ENCODE peak calls at places on chromosomes 1 and 21, in five cellular contexts. One of them, this sample, is unnamed.

GRCh38 chr1:22252902-22253790 is 110.2 kb upstream of the WNT4 start:
- DNase-seq in astrocyte of the spinal cord: no peak
- DNase-seq in GM06990: no peak
- DNase-seq in AG04450: no peak
- DNase-seq in choroid plexus epithelial cell: no peak
- DNase-seq in this sample: no peak

GRCh38 chr1:7046891-7047290 is 261.6 kb downstream of the CAMTA1 start:
- DNase-seq in astrocyte of the spinal cord: no peak
- DNase-seq in choroid plexus epithelial cell: peak; percentile 2
- DNase-seq in GM06990: no peak
- DNase-seq in AG04450: no peak
- DNase-seq in this sample: no peak

GRCh38 chr1:100868364-100868995 is 26.2 kb downstream of the EXTL2 start:
- DNase-seq in AG04450: no peak
- DNase-seq in astrocyte of the spinal cord: peak; percentile 72
- DNase-seq in GM06990: no peak
- DNase-seq in choroid plexus epithelial cell: peak; percentile 80
- DNase-seq in this sample: no peak

GRCh38 chr1:183544598-183545297 is 45.5 kb downstream of the NCF2 start:
- DNase-seq in choroid plexus epithelial cell: no peak
- DNase-seq in GM06990: no peak
- DNase-seq in AG04450: no peak
- DNase-seq in astrocyte of the spinal cord: no peak
- DNase-seq in this sample: peak; percentile 56

GRCh38 chr21:26169061-26169610 is 1.4 kb downstream of the APP start:
- DNase-seq in astrocyte of the spinal cord: peak; percentile 79
- DNase-seq in AG04450: no peak
- DNase-seq in choroid plexus epithelial cell: peak; percentile 88
- DNase-seq in GM06990: no peak
- DNase-seq in this sample: no peak

GRCh38 chr1:231058416-231059109 is 18.5 kb upstream of the FAM89A start:
- DNase-seq in AG04450: no peak
- DNase-seq in astrocyte of the spinal cord: no peak
- DNase-seq in choroid plexus epithelial cell: no peak
- DNase-seq in GM06990: no peak
- DNase-seq in this sample: peak; percentile 54

GRCh38 chr21:44550807-44551206 is 498 bp downstream of the KRTAP10-2 start:
- DNase-seq in choroid plexus epithelial cell: no peak
- DNase-seq in astrocyte of the spinal cord: no peak
- DNase-seq in AG04450: no peak
- DNase-seq in GM06990: no peak
- DNase-seq in this sample: no peak

GRCh38 chr1:233668146-233668724 is 54.3 kb downstream of the KCNK1 start:
- DNase-seq in astrocyte of the spinal cord: no peak
- DNase-seq in AG04450: no peak
- DNase-seq in GM06990: no peak
- DNase-seq in choroid plexus epithelial cell: no peak
- DNase-seq in this sample: no peak

GRCh38 chr21:46391773-46392172 is 66.9 kb upstream of the DIP2A start:
- DNase-seq in AG04450: no peak
- DNase-seq in GM06990: no peak
- DNase-seq in astrocyte of the spinal cord: no peak
- DNase-seq in choroid plexus epithelial cell: no peak
- DNase-seq in this sample: no peak

GRCh38 chr1:189620471-189620870 is 857.2 kb downstream of the BRINP3 start:
- DNase-seq in AG04450: no peak
- DNase-seq in choroid plexus epithelial cell: no peak
- DNase-seq in GM06990: no peak
- DNase-seq in astrocyte of the spinal cord: no peak
- DNase-seq in this sample: no peak

GRCh38 chr1:29410476-29410875 is 174.2 kb downstream of the PTPRU start:
- DNase-seq in AG04450: no peak
- DNase-seq in GM06990: no peak
- DNase-seq in choroid plexus epithelial cell: no peak
- DNase-seq in astrocyte of the spinal cord: no peak
- DNase-seq in this sample: no peak

GRCh38 chr1:996851-997727 is 2.8 kb downstream of the HES4 start:
- DNase-seq in choroid plexus epithelial cell: no peak
- DNase-seq in AG04450: no peak
- DNase-seq in astrocyte of the spinal cord: no peak
- DNase-seq in GM06990: no peak
- DNase-seq in this sample: no peak

GRCh38 chr1:228020686-228021525 is 14.1 kb downstream of the WNT3A start:
- DNase-seq in astrocyte of the spinal cord: no peak
- DNase-seq in GM06990: no peak
- DNase-seq in AG04450: no peak
- DNase-seq in choroid plexus epithelial cell: no peak
- DNase-seq in this sample: no peak

GRCh38 chr1:54401799-54402198 is 4.4 kb downstream of the SSBP3 start:
- DNase-seq in astrocyte of the spinal cord: no peak
- DNase-seq in AG04450: no peak
- DNase-seq in choroid plexus epithelial cell: no peak
- DNase-seq in GM06990: no peak
- DNase-seq in this sample: no peak

GRCh38 chr1:218350909-218351616 is 5.9 kb downstream of the TGFB2 start:
- DNase-seq in choroid plexus epithelial cell: peak; percentile 90
- DNase-seq in GM06990: no peak
- DNase-seq in astrocyte of the spinal cord: peak; percentile 76
- DNase-seq in AG04450: peak; percentile 64
- DNase-seq in this sample: no peak

GRCh38 chr1:25875154-25875855 is at the start of gene PAQR7:
- DNase-seq in astrocyte of the spinal cord: peak; percentile 75
- DNase-seq in choroid plexus epithelial cell: peak; percentile 62
- DNase-seq in GM06990: peak; percentile 82
- DNase-seq in AG04450: no peak
- DNase-seq in this sample: no peak
- TF ChIP-seq CTCF in astrocyte of the spinal cord: peak; percentile 27
- TF ChIP-seq CTCF in choroid plexus epithelial cell: no peak
- TF ChIP-seq CTCF in GM06990: peak; percentile 37
- TF ChIP-seq CTCF in AG04450: peak; percentile 22
- TF ChIP-seq CTCF in this sample: peak; percentile 17

GRCh38 chr1:79259390-79260336 is 253.1 kb upstream of the ADGRL4 start:
- DNase-seq in choroid plexus epithelial cell: peak; percentile 72
- DNase-seq in GM06990: peak; percentile 9
- DNase-seq in AG04450: peak; percentile 7
- DNase-seq in astrocyte of the spinal cord: peak; percentile 47
- DNase-seq in this sample: peak; percentile 15

GRCh38 chr1:79264285-79264684 is 257.8 kb upstream of the ADGRL4 start:
- DNase-seq in astrocyte of the spinal cord: no peak
- DNase-seq in choroid plexus epithelial cell: no peak
- DNase-seq in GM06990: no peak
- DNase-seq in AG04450: no peak
- DNase-seq in this sample: no peak

GRCh38 chr1:79262745-79263258 is 256.3 kb upstream of the ADGRL4 start:
- DNase-seq in AG04450: no peak
- DNase-seq in choroid plexus epithelial cell: peak; percentile 28
- DNase-seq in astrocyte of the spinal cord: peak; percentile 6
- DNase-seq in GM06990: no peak
- DNase-seq in this sample: no peak

GRCh38 chr1:79264975-79265818 is 258.7 kb upstream of the ADGRL4 start:
- DNase-seq in GM06990: no peak
- DNase-seq in choroid plexus epithelial cell: no peak
- DNase-seq in AG04450: no peak
- DNase-seq in astrocyte of the spinal cord: no peak
- DNase-seq in this sample: no peak
- H3K4me3 ChIP-seq in GM06990: no peak overlapping the region
- H3K4me3 ChIP-seq in choroid plexus epithelial cell: no peak overlapping the region
- H3K4me3 ChIP-seq in AG04450: no peak overlapping the region
- H3K4me3 ChIP-seq in astrocyte of the spinal cord: no peak overlapping the region
- H3K4me3 ChIP-seq in this sample: no peak overlapping the region

DNA sequence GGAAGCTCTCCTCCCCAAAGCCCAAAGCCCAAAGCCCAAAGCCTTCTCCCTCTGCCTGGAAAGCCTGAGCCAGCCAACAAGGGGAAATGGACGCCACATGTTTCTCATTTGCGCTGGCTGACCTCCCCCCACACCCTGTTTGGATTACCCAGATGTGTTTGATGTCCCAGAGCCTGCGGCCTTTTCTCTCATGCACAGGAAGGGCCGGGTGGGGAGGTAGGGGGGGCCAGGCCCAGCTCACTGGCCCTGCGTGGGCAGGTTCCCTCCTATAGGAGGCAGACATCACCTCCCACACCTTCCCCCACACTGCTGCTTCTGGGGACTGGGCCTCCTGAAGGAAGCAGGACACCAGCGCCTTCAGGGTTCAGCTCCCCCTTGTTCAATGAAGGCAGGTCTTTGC is 116.3 kb downstream of the NAV1 start:
- DNase-seq in choroid plexus epithelial cell: peak; percentile 50
- DNase-seq in astrocyte of the spinal cord: peak; percentile 84
- DNase-seq in AG04450: no peak
- DNase-seq in GM06990: no peak
- DNase-seq in this sample: no peak
- TF ChIP-seq CTCF in choroid plexus epithelial cell: peak; percentile 31
- TF ChIP-seq CTCF in astrocyte of the spinal cord: peak; percentile 45
- TF ChIP-seq CTCF in AG04450: peak; percentile 32
- TF ChIP-seq CTCF in GM06990: no peak
- TF ChIP-seq CTCF in this sample: no peak

GRCh38 chr1:41018039-41018438 is 3.5 kb downstream of the SLFNL1 start:
- DNase-seq in AG04450: no peak
- DNase-seq in choroid plexus epithelial cell: no peak
- DNase-seq in astrocyte of the spinal cord: no peak
- DNase-seq in GM06990: no peak
- DNase-seq in this sample: no peak
- H3K4me3 ChIP-seq in AG04450: no peak overlapping the region
- H3K4me3 ChIP-seq in choroid plexus epithelial cell: no peak overlapping the region
- H3K4me3 ChIP-seq in astrocyte of the spinal cord: no peak overlapping the region
- H3K4me3 ChIP-seq in GM06990: no peak overlapping the region
- H3K4me3 ChIP-seq in this sample: no peak overlapping the region

GRCh38 chr1:101967871-101968270 is 28.9 kb downstream of the OLFM3 start:
- DNase-seq in AG04450: no peak
- DNase-seq in choroid plexus epithelial cell: no peak
- DNase-seq in GM06990: no peak
- DNase-seq in astrocyte of the spinal cord: no peak
- DNase-seq in this sample: no peak

GRCh38 chr1:101976161-101976560 is 20.6 kb downstream of the OLFM3 start:
- DNase-seq in choroid plexus epithelial cell: no peak
- DNase-seq in astrocyte of the spinal cord: no peak
- DNase-seq in AG04450: no peak
- DNase-seq in GM06990: no peak
- DNase-seq in this sample: no peak

GRCh38 chr1:101975371-101975770 is 21.4 kb downstream of the OLFM3 start:
- DNase-seq in astrocyte of the spinal cord: no peak
- DNase-seq in choroid plexus epithelial cell: no peak
- DNase-seq in GM06990: no peak
- DNase-seq in AG04450: no peak
- DNase-seq in this sample: no peak

GRCh38 chr1:101974599-101975225 is 22.0 kb downstream of the OLFM3 start:
- DNase-seq in astrocyte of the spinal cord: no peak
- DNase-seq in AG04450: no peak
- DNase-seq in choroid plexus epithelial cell: no peak
- DNase-seq in GM06990: no peak
- DNase-seq in this sample: no peak

DNA sequence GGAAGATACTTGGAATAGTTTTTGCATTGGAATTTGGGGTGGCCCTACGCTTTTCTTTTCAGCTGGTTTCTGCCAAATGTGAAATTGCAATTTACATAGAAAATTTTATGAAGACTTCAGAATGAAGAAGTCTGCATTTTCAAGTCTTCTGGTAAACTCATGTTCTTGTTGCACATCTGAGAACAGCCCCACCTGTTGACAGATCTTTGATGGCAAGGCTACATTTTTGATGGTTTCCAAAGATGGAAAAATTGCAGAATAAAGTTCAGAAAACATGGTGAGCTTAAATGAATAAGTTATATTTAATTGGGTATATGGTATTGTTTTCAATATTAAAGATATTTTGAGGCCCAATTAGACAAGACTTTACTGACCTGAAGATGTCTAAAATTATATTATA is 25.4 kb downstream of the OLFM3 start:
- DNase-seq in choroid plexus epithelial cell: peak; percentile 31
- DNase-seq in AG04450: no peak
- DNase-seq in astrocyte of the spinal cord: no peak
- DNase-seq in GM06990: no peak
- DNase-seq in this sample: no peak
- TF ChIP-seq CTCF in choroid plexus epithelial cell: peak; percentile 37
- TF ChIP-seq CTCF in AG04450: no peak
- TF ChIP-seq CTCF in astrocyte of the spinal cord: no peak
- TF ChIP-seq CTCF in GM06990: peak; percentile 49
- TF ChIP-seq CTCF in this sample: peak; percentile 16

DNA sequence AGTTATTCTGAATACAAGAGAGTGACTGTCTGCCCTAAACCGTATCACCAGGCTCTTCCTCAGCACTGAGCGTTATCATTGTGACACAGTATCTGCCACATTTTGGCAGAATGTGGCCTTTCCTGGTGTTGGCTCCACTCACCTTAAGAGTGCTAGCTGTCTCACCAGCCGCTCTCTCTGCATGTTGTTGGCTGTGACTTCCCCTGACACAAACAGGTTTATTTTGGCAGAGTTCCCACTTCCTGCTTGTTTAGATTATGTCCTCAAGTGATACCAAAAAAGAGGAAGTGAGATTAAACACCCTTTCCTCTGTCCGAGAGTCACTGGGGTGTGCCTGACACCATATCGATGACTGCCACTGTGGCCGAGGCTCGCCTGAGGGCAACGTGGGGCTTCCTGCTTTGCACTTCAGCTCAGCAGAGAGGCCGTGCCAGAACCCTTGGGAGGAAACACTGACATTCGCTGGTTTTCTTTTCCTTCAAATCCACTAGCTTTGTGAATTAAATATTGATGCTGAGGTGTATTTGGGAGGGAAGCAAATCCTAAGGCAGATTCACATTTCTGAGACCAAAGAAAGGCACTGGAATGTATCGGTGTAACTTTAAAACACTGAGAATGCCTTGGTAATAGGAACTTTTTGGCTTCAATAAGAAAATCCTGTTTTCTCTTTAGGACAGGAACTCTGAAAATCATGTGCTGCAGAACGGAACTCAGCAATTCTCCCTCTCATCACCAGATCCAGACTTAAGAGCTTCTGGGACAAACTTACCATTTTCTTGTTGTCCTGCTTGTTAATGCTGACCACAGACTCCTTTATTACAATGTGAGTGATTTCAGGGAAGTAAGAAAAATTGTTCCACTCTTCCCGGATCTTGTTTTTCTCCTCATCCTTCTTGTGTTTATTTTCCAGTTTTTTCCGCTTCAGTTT is 102.1 kb downstream of the JAK1 start:
- DNase-seq in choroid plexus epithelial cell: peak; percentile 47
- DNase-seq in AG04450: no peak
- DNase-seq in GM06990: peak; percentile 88
- DNase-seq in astrocyte of the spinal cord: no peak
- DNase-seq in this sample: no peak
- H3K4me3 ChIP-seq in choroid plexus epithelial cell: no peak overlapping the region
- H3K4me3 ChIP-seq in AG04450: no peak overlapping the region
- H3K4me3 ChIP-seq in GM06990: no peak overlapping the region
- H3K4me3 ChIP-seq in astrocyte of the spinal cord: no peak overlapping the region
- H3K4me3 ChIP-seq in this sample: no peak overlapping the region

DNA sequence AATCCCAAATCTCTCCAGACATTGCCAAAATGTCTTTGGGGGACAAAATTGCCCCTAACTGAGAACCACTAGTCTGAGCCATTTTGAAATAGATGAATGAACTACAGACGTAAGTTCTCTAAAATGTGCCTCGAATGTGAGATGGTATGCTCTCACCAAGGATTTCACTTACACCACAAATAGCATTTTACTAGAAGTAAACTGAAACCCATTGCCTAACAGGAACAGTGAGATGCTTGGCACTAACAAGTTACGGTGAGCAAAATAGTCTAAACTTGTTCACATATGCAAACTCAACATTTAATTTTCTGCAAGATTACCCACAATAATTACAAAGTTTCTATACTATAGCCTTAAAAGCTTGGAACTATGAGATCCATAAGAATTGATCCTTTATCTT is 343.6 kb upstream of the ESRRG start:
- DNase-seq in AG04450: no peak
- DNase-seq in astrocyte of the spinal cord: no peak
- DNase-seq in GM06990: no peak
- DNase-seq in choroid plexus epithelial cell: no peak
- DNase-seq in this sample: no peak
- TF ChIP-seq CTCF in AG04450: no peak
- TF ChIP-seq CTCF in astrocyte of the spinal cord: no peak
- TF ChIP-seq CTCF in GM06990: no peak
- TF ChIP-seq CTCF in choroid plexus epithelial cell: no peak
- TF ChIP-seq CTCF in this sample: no peak